ENCODE peak calls at places on chromosomes 16 and 17, in five cellular contexts. Q, V, M, F and N are unnamed samples.

GRCh38 chr16:11205065-11205699 is 50.8 kb downstream of the SOCS1 start:
- DNase-seq in Q (no peak), V (no peak), M (no peak), F (no peak), N (no peak)

GRCh38 chr17:72971513-72971880 is 121.0 kb downstream of the SLC39A11 start:
- DNase-seq in Q (no peak), V (no peak), M (no peak), F (no peak), N (no peak)

GRCh38 chr17:78272181-78272913 is 40.9 kb downstream of the TMEM235 start:
- DNase-seq in Q (peak; percentile 79), V (peak; percentile 92), M (peak; percentile 55), F (peak; percentile 68), N (peak; percentile 87)

GRCh38 chr17:45147102-45147580 is 1.1 kb upstream of the HEXIM1 start:
- DNase-seq in Q (peak; percentile 75), V (no peak), M (no peak), F (no peak), N (no peak)

GRCh38 chr17:7922499-7923289 is 6.6 kb upstream of the RNF227 start:
- DNase-seq in Q (peak; percentile 85), V (peak; percentile 93), M (peak; percentile 85), F (peak; percentile 86), N (no peak)

GRCh38 chr17:58886514-58886913 is 130.9 kb downstream of the PPM1E start:
- DNase-seq in Q (no peak), V (no peak), M (no peak), F (no peak), N (no peak)

GRCh38 chr17:82255573-82255972 is 17.9 kb downstream of the CSNK1D start:
- DNase-seq in Q (no peak), V (no peak), M (no peak), F (no peak), N (no peak)

GRCh38 chr16:89374393-89374948 is 115.9 kb downstream of the ANKRD11 start:
- DNase-seq in Q (no peak), V (no peak), M (no peak), F (no peak), N (no peak)

GRCh38 chr17:63626551-63627228 is 4.5 kb downstream of the MAP3K3 start:
- DNase-seq in Q (no peak), V (no peak), M (no peak), F (no peak), N (no peak)

GRCh38 chr16:626787-627457 is 3.9 kb upstream of the WFIKKN1 start:
- DNase-seq in Q (no peak), V (peak; percentile 84), M (no peak), F (no peak), N (peak; percentile 91)

GRCh38 chr16:20225334-20225733 is 102.0 kb downstream of the GP2 start:
- DNase-seq in Q (no peak), V (no peak), M (no peak), F (no peak), N (no peak)

GRCh38 chr16:68839831-68840230 is 3.5 kb upstream of the TANGO6 start:
- DNase-seq in Q (no peak), V (peak; percentile 74), M (no peak), F (no peak), N (no peak)

GRCh38 chr16:11015607-11016006 is 71.2 kb downstream of the CLEC16A start:
- DNase-seq in Q (no peak), V (no peak), M (no peak), F (no peak), N (no peak)

GRCh38 chr17:17783121-17783824 is 53.5 kb downstream of the SREBF1 start:
- DNase-seq in Q (no peak), V (no peak), M (peak; percentile 65), F (peak; percentile 55), N (no peak)

GRCh38 chr16:8109510-8110369 is 480.6 kb downstream of the TMEM114 start:
- DNase-seq in Q (no peak), V (no peak), M (no peak), F (no peak), N (no peak)

GRCh38 chr16:1078579-1079021 is 6.1 kb downstream of the SSTR5 start:
- DNase-seq in Q (no peak), V (no peak), M (no peak), F (no peak), N (peak; percentile 86)

GRCh38 chr17:56099649-56100048 is 53.6 kb upstream of the ANKFN1 start:
- DNase-seq in Q (no peak), V (no peak), M (no peak), F (no peak), N (no peak)

GRCh38 chr17:71163121-71163812 is 957.6 kb upstream of the SOX9 start:
- DNase-seq in Q (no peak), V (no peak), M (no peak), F (no peak), N (no peak)

GRCh38 chr16:82108101-82108500 is 61.9 kb downstream of the MPHOSPH6 start:
- DNase-seq in Q (no peak), V (no peak), M (no peak), F (no peak), N (no peak)

GRCh38 chr17:66945451-66945850 is 19.1 kb upstream of the CACNG4 start:
- DNase-seq in Q (no peak), V (no peak), M (no peak), F (no peak), N (peak; percentile 35)

GRCh38 chr16:47342055-47342454 is 118.8 kb downstream of the ITFG1 start:
- DNase-seq in Q (no peak), V (no peak), M (no peak), F (no peak), N (no peak)